ENCODE peak calls at places on chromosomes 13 and 19, in six cellular contexts. One of them, this sample, is unnamed.

GRCh38 chr19:10677796-10678195 is 23.4 kb upstream of the QTRT1 start:
- DNase-seq in HFF-Myc: no peak
- DNase-seq in bronchial epithelial cell: no peak
- DNase-seq in choroid plexus epithelial cell: no peak
- DNase-seq in Calu3: no peak
- DNase-seq in stomach: peak
- DNase-seq in this sample: no peak

GRCh38 chr19:2461751-2462634 is 5.2 kb upstream of the LMNB2 start:
- DNase-seq in Calu3: peak
- DNase-seq in bronchial epithelial cell: no peak
- DNase-seq in HFF-Myc: no peak
- DNase-seq in stomach: peak
- DNase-seq in choroid plexus epithelial cell: peak
- DNase-seq in this sample: peak

GRCh38 chr13:49731766-49732165 is 40.5 kb upstream of the EBPL start:
- DNase-seq in bronchial epithelial cell: peak
- DNase-seq in stomach: no peak
- DNase-seq in choroid plexus epithelial cell: peak
- DNase-seq in Calu3: no peak
- DNase-seq in HFF-Myc: peak
- DNase-seq in this sample: no peak

GRCh38 chr13:23806874-23807522 is 82.2 kb downstream of the MIPEP start:
- DNase-seq in choroid plexus epithelial cell: no peak
- DNase-seq in HFF-Myc: no peak
- DNase-seq in Calu3: no peak
- DNase-seq in bronchial epithelial cell: no peak
- DNase-seq in stomach: no peak
- DNase-seq in this sample: no peak

GRCh38 chr19:29290853-29291252 is 77.9 kb upstream of the UQCRFS1 start:
- DNase-seq in Calu3: no peak
- DNase-seq in choroid plexus epithelial cell: no peak
- DNase-seq in HFF-Myc: no peak
- DNase-seq in bronchial epithelial cell: no peak
- DNase-seq in stomach: no peak
- DNase-seq in this sample: no peak

GRCh38 chr19:16447015-16447384 is 24.8 kb downstream of the EPS15L1 start:
- DNase-seq in bronchial epithelial cell: peak
- DNase-seq in Calu3: peak
- DNase-seq in HFF-Myc: no peak
- DNase-seq in choroid plexus epithelial cell: peak
- DNase-seq in stomach: peak
- DNase-seq in this sample: no peak

GRCh38 chr19:13505761-13506549 is at the start of gene CACNA1A:
- DNase-seq in HFF-Myc: no peak
- DNase-seq in stomach: no peak
- DNase-seq in bronchial epithelial cell: no peak
- DNase-seq in choroid plexus epithelial cell: no peak
- DNase-seq in Calu3: no peak
- DNase-seq in this sample: no peak

GRCh38 chr13:107734891-107735620 is 480.3 kb downstream of the LIG4 start:
- DNase-seq in Calu3: no peak
- DNase-seq in stomach: no peak
- DNase-seq in HFF-Myc: no peak
- DNase-seq in bronchial epithelial cell: no peak
- DNase-seq in choroid plexus epithelial cell: no peak
- DNase-seq in this sample: no peak

GRCh38 chr19:1067341-1068103 is 555 bp downstream of the ARHGAP45 start:
- DNase-seq in choroid plexus epithelial cell: no peak
- DNase-seq in stomach: no peak
- DNase-seq in bronchial epithelial cell: no peak
- DNase-seq in HFF-Myc: no peak
- DNase-seq in Calu3: no peak
- DNase-seq in this sample: no peak

GRCh38 chr19:3671680-3672574 is 28.3 kb downstream of the PIP5K1C start:
- DNase-seq in bronchial epithelial cell: no peak
- DNase-seq in stomach: no peak
- DNase-seq in HFF-Myc: no peak
- DNase-seq in Calu3: no peak
- DNase-seq in choroid plexus epithelial cell: peak
- DNase-seq in this sample: no peak
- TF ChIP-seq CTCF in bronchial epithelial cell: no peak
- TF ChIP-seq CTCF in stomach: no peak
- TF ChIP-seq CTCF in HFF-Myc: no peak
- TF ChIP-seq CTCF in Calu3: no peak
- TF ChIP-seq CTCF in choroid plexus epithelial cell: peak
- TF ChIP-seq CTCF in this sample: peak

GRCh38 chr13:54950546-54950945 is 1921.9 kb downstream of the OLFM4 start:
- DNase-seq in Calu3: no peak
- DNase-seq in stomach: no peak
- DNase-seq in choroid plexus epithelial cell: no peak
- DNase-seq in bronchial epithelial cell: no peak
- DNase-seq in HFF-Myc: no peak
- DNase-seq in this sample: no peak
- TF ChIP-seq CTCF in Calu3: no peak
- TF ChIP-seq CTCF in stomach: no peak
- TF ChIP-seq CTCF in choroid plexus epithelial cell: no peak
- TF ChIP-seq CTCF in bronchial epithelial cell: no peak
- TF ChIP-seq CTCF in HFF-Myc: no peak
- TF ChIP-seq CTCF in this sample: no peak

GRCh38 chr13:44385847-44386246 is 12.2 kb downstream of the SERP2 start:
- DNase-seq in Calu3: no peak
- DNase-seq in choroid plexus epithelial cell: no peak
- DNase-seq in bronchial epithelial cell: no peak
- DNase-seq in HFF-Myc: no peak
- DNase-seq in stomach: no peak
- DNase-seq in this sample: no peak
- TF ChIP-seq CTCF in Calu3: no peak
- TF ChIP-seq CTCF in choroid plexus epithelial cell: no peak
- TF ChIP-seq CTCF in bronchial epithelial cell: no peak
- TF ChIP-seq CTCF in HFF-Myc: no peak
- TF ChIP-seq CTCF in stomach: no peak
- TF ChIP-seq CTCF in this sample: no peak

DNA sequence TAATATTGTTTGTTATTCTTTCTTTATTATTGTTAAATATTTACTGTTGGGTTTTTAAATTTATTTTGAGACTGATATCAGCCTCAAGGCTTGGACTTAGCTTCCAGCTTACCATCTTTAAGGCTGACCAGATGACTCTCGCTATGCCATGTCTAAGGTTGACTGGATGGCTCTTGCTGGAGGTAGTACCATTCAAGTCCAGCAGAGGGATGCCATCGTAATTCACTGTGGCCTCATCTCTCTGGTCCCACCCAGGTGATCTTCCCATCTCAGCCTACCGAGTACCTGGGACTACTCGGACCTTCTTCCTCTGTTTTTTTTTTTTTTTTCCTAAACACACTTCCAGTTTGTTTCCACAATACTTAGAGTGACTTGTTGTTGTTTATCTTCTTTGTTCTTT is 41.7 kb upstream of the ZNF91 start:
- DNase-seq in stomach: no peak
- DNase-seq in choroid plexus epithelial cell: no peak
- DNase-seq in HFF-Myc: no peak
- DNase-seq in Calu3: no peak
- DNase-seq in bronchial epithelial cell: no peak
- DNase-seq in this sample: no peak
- TF ChIP-seq CTCF in stomach: no peak
- TF ChIP-seq CTCF in choroid plexus epithelial cell: peak
- TF ChIP-seq CTCF in HFF-Myc: no peak
- TF ChIP-seq CTCF in Calu3: peak
- TF ChIP-seq CTCF in bronchial epithelial cell: peak
- TF ChIP-seq CTCF in this sample: no peak

GRCh38 chr13:98866882-98867281 is 111.0 kb downstream of the DOCK9 start:
- DNase-seq in HFF-Myc: no peak
- DNase-seq in Calu3: no peak
- DNase-seq in bronchial epithelial cell: no peak
- DNase-seq in choroid plexus epithelial cell: no peak
- DNase-seq in stomach: no peak
- DNase-seq in this sample: no peak
- TF ChIP-seq CTCF in HFF-Myc: no peak
- TF ChIP-seq CTCF in Calu3: no peak
- TF ChIP-seq CTCF in bronchial epithelial cell: no peak
- TF ChIP-seq CTCF in choroid plexus epithelial cell: no peak
- TF ChIP-seq CTCF in stomach: no peak
- TF ChIP-seq CTCF in this sample: peak

GRCh38 chr13:99355267-99356215 is 48.3 kb upstream of the GPR183 start:
- DNase-seq in HFF-Myc: no peak
- DNase-seq in stomach: no peak
- DNase-seq in Calu3: no peak
- DNase-seq in bronchial epithelial cell: no peak
- DNase-seq in choroid plexus epithelial cell: no peak
- DNase-seq in this sample: no peak

GRCh38 chr13:99352351-99353271 is 45.4 kb upstream of the GPR183 start:
- DNase-seq in Calu3: no peak
- DNase-seq in choroid plexus epithelial cell: no peak
- DNase-seq in HFF-Myc: no peak
- DNase-seq in stomach: no peak
- DNase-seq in bronchial epithelial cell: no peak
- DNase-seq in this sample: no peak

GRCh38 chr13:99356216-99357089 is 49.3 kb upstream of the GPR183 start:
- DNase-seq in bronchial epithelial cell: peak
- DNase-seq in choroid plexus epithelial cell: peak
- DNase-seq in stomach: no peak
- DNase-seq in HFF-Myc: no peak
- DNase-seq in Calu3: no peak
- DNase-seq in this sample: no peak

GRCh38 chr13:99353836-99354235 is 46.6 kb upstream of the GPR183 start:
- DNase-seq in stomach: no peak
- DNase-seq in bronchial epithelial cell: no peak
- DNase-seq in choroid plexus epithelial cell: peak
- DNase-seq in HFF-Myc: no peak
- DNase-seq in Calu3: no peak
- DNase-seq in this sample: no peak

DNA sequence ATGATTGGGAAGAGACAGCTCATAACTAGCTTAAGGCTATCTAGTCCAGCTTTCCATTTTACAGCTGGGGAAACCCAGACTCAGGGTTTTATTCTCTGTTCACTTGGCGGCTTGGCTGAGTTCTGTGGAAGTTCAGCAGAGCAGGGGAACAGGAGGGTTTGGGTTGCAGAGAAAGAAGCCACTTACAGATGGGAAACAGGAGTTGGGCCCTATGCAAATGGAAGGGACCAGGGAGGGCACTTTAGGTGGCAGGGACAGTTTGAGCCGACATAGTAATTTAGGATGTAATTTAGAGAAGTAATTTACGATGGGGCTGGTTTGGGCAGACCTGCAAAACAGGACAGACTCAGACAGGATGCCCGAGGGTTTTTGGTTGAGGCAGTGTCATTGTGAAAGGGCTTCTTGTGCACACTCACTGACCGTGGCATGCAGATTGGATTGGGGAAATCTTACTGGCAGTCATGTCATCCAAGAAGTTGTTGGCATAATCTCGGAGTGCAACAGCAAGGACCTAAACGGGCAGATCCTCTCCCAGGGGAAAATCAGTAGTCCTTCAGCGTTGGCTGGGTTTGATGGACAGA is 47.3 kb upstream of the GPR183 start:
- DNase-seq in stomach: no peak
- DNase-seq in Calu3: no peak
- DNase-seq in bronchial epithelial cell: no peak
- DNase-seq in choroid plexus epithelial cell: no peak
- DNase-seq in HFF-Myc: no peak
- DNase-seq in this sample: no peak
- TF ChIP-seq CTCF in stomach: no peak
- TF ChIP-seq CTCF in Calu3: no peak
- TF ChIP-seq CTCF in bronchial epithelial cell: no peak
- TF ChIP-seq CTCF in choroid plexus epithelial cell: no peak
- TF ChIP-seq CTCF in HFF-Myc: no peak
- TF ChIP-seq CTCF in this sample: no peak

DNA sequence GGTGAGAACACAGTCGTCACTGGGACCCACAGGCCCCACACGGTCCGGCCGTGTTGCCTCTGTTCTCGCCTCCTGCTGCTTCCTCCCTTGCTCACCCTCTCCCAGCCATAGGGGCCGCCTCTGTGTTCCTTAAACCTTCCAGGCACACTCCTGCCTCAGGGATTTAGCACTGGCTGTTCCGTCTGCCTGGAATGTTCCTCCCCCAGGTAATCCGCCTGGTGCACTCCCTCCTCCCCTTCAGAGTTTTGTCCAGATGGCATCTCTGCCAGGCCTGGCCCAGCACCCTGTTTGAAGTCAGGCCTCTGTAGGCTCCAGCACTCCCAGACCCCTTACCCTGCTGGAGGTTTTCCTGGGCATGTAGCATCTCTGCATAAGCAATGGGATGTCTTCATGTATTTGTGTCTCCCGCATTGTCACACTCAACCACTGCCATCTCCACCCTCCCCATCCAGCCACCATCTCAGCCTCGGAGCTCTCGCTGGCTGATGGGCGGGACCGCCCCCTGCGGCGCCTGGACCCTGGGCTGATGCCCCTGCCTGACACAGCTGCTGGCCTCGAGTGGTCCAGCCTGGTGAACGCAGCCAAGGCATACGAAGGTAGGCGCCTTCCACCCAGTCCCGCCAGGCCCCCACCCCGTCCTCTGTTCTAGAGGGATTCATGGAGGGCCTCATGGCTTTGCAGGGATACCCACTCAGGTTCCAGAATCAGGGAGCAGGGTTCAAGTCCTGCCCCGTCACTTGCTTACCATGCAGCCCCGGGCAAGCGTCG is 25.9 kb downstream of the DPF1 start:
- DNase-seq in HFF-Myc: no peak
- DNase-seq in bronchial epithelial cell: no peak
- DNase-seq in stomach: no peak
- DNase-seq in choroid plexus epithelial cell: no peak
- DNase-seq in Calu3: no peak
- DNase-seq in this sample: no peak
- TF ChIP-seq CTCF in HFF-Myc: no peak
- TF ChIP-seq CTCF in bronchial epithelial cell: no peak
- TF ChIP-seq CTCF in stomach: no peak
- TF ChIP-seq CTCF in choroid plexus epithelial cell: no peak
- TF ChIP-seq CTCF in Calu3: no peak
- TF ChIP-seq CTCF in this sample: no peak

GRCh38 chr13:111599791-111600190 is 279.3 kb downstream of the TEX29 start:
- DNase-seq in HFF-Myc: no peak
- DNase-seq in bronchial epithelial cell: no peak
- DNase-seq in stomach: no peak
- DNase-seq in choroid plexus epithelial cell: no peak
- DNase-seq in Calu3: no peak
- DNase-seq in this sample: no peak

GRCh38 chr13:111602874-111603273 is 282.4 kb downstream of the TEX29 start:
- DNase-seq in choroid plexus epithelial cell: no peak
- DNase-seq in stomach: no peak
- DNase-seq in HFF-Myc: no peak
- DNase-seq in bronchial epithelial cell: no peak
- DNase-seq in Calu3: no peak
- DNase-seq in this sample: no peak

GRCh38 chr13:111598751-111599150 is 278.3 kb downstream of the TEX29 start:
- DNase-seq in stomach: no peak
- DNase-seq in HFF-Myc: no peak
- DNase-seq in bronchial epithelial cell: no peak
- DNase-seq in choroid plexus epithelial cell: no peak
- DNase-seq in Calu3: no peak
- DNase-seq in this sample: no peak

GRCh38 chr13:111609631-111610030 is 289.2 kb downstream of the TEX29 start:
- DNase-seq in stomach: no peak
- DNase-seq in choroid plexus epithelial cell: no peak
- DNase-seq in Calu3: no peak
- DNase-seq in bronchial epithelial cell: no peak
- DNase-seq in HFF-Myc: no peak
- DNase-seq in this sample: no peak

GRCh38 chr13:111604087-111604486 is 283.6 kb downstream of the TEX29 start:
- DNase-seq in Calu3: no peak
- DNase-seq in stomach: no peak
- DNase-seq in choroid plexus epithelial cell: no peak
- DNase-seq in HFF-Myc: no peak
- DNase-seq in bronchial epithelial cell: no peak
- DNase-seq in this sample: no peak
- TF ChIP-seq CTCF in Calu3: no peak
- TF ChIP-seq CTCF in stomach: no peak
- TF ChIP-seq CTCF in choroid plexus epithelial cell: no peak
- TF ChIP-seq CTCF in HFF-Myc: no peak
- TF ChIP-seq CTCF in bronchial epithelial cell: no peak
- TF ChIP-seq CTCF in this sample: no peak

This sample was measured in osteocyte.